ENCODE peak calls at places on chromosomes 1 and 21, in six cellular contexts. J, U, D, M, P and O are unnamed samples.

GRCh38 chr1:201471772-201472171 is 2.8 kb upstream of the PHLDA3 start:
- DNase-seq in J (peak; percentile 79), D (no peak), U (no peak), M (peak; percentile 40), P (no peak), O (no peak)

GRCh38 chr1:71586030-71586429 is 505.2 kb upstream of the ZRANB2 start:
- DNase-seq in D (no peak), M (no peak), J (no peak), U (no peak), P (no peak), O (no peak)

GRCh38 chr1:209433649-209434031 is 149.9 kb upstream of the CAMK1G start:
- DNase-seq in J (no peak), U (no peak), P (no peak), D (no peak), M (no peak), O (no peak)

GRCh38 chr1:39925727-39926342 is 24.1 kb upstream of the MYCL start:
- DNase-seq in U (no peak), D (no peak), P (no peak), J (peak; percentile 35), M (peak; percentile 7), O (no peak)

GRCh38 chr1:24102966-24103365 is 9.0 kb downstream of the MYOM3 start:
- DNase-seq in P (no peak), D (no peak), U (no peak), M (no peak), J (no peak), O (no peak)

GRCh38 chr1:223137402-223138100 is 5.5 kb downstream of the TLR5 start:
- DNase-seq in J (peak; percentile 39), D (no peak), U (no peak), M (peak; percentile 75), P (peak; percentile 18), O (no peak)

GRCh38 chr1:32413507-32414185 is 19.4 kb upstream of the BSDC1 start:
- DNase-seq in D (no peak), P (peak; percentile 67), J (peak; percentile 68), M (peak; percentile 69), U (peak; percentile 30), O (peak; percentile 71)

GRCh38 chr1:169620565-169620964 is 9.4 kb downstream of the SELP start:
- DNase-seq in J (no peak), P (no peak), U (no peak), D (no peak), M (no peak), O (no peak)

GRCh38 chr1:90114521-90115141 is 119.7 kb downstream of the ZNF326 start:
- DNase-seq in D (no peak), J (peak; percentile 49), P (no peak), U (peak; percentile 48), M (peak; percentile 50), O (no peak)

GRCh38 chr1:155974208-155975165 is 3.9 kb downstream of the ARHGEF2 start:
- DNase-seq in J (no peak), D (no peak), M (no peak), P (no peak), U (no peak), O (no peak)

GRCh38 chr1:171226757-171227370 is 21.4 kb upstream of the FMO1 start:
- DNase-seq in J (peak; percentile 80), P (peak; percentile 66), D (no peak), U (peak; percentile 43), M (peak; percentile 71), O (peak; percentile 72)

DNA sequence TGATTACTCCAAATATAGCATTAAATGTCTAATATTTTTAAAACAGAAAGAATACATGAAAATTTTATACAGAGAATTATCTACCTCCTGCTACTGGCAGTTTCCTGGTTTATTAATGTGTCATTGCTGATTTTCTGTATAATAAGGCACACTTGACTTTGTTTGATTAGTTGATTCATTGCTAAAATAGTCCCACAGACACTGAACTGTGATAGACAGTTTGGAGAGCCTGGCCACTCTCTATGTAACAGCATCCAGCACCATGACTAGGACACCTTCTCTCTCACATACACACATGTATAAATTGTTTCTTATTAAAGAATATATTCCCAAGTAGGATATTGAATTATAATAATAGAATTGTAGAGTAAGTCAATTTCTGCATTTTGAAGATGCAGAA is 368.5 kb upstream of the SNX7 start:
- DNase-seq in J (no peak), D (no peak), M (no peak), U (no peak), P (no peak), O (no peak)
- H4K91ac ChIP-seq in J (no peak overlapping the region), D (no peak overlapping the region), M (no peak overlapping the region), U (no peak overlapping the region), P (no peak overlapping the region), O (no peak overlapping the region)

DNA sequence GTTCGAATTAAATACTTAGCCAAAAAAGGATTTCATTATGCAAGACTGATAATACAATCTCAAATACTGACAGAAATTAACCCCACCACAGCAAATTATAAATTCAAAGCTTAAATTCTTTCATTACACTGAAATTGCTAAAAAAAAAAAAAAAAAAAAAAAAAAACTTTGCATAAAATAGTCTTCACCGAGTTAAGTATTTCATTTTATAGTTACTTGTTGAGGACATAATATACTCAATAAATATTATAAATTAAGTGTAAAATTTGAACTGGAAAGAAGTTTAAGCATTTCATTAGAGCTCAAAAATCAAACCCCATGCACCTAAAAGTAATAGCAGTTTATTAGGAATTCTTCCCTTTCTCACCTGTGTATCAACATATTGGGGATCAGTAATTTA is 1.9 kb upstream of the PSMG1 start:
- DNase-seq in U (no peak), P (no peak), D (no peak), J (no peak), M (no peak), O (no peak)
- H4K91ac ChIP-seq in U (no peak overlapping the region), P (no peak overlapping the region), D (no peak overlapping the region), J (no peak overlapping the region), M (no peak overlapping the region), O (no peak overlapping the region)

DNA sequence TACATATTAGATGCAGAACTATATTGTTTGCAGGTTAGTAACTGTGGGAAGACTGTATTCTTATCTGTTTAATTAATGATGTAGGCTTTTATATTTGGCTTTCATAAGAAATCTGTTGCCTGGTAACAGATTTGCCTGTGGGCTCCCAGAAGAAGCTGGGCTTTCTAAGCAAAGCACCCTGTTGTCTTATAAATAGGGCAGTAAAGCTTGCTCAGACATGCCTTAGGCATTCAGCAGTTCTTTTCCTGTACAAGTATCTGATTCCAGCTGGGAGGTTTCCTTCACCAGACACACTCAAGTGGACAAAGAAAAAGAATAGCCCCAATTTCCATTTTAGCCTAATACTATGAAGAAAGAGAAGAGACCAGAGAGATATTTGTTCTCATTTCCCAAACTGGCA is 524.0 kb downstream of the LRRIQ3 start:
- DNase-seq in P (no peak), D (no peak), J (no peak), U (no peak), M (no peak), O (no peak)
- H4K91ac ChIP-seq in P (no peak overlapping the region), D (no peak overlapping the region), J (no peak overlapping the region), U (no peak overlapping the region), M (no peak overlapping the region), O (no peak overlapping the region)

GRCh38 chr1:53516181-53516580 is 57.0 kb downstream of the DMRTB1 start:
- DNase-seq in P (no peak), J (no peak), D (no peak), M (no peak), U (no peak), O (no peak)
- H4K91ac ChIP-seq in P (no peak overlapping the region), J (no peak overlapping the region), D (no peak overlapping the region), M (no peak overlapping the region), U (no peak overlapping the region), O (no peak overlapping the region)

GRCh38 chr1:110007045-110007444 is 22.5 kb downstream of the AHCYL1 start:
- DNase-seq in U (no peak), J (no peak), P (no peak), M (no peak), D (no peak), O (no peak)

GRCh38 chr1:110005971-110006370 is 21.4 kb downstream of the AHCYL1 start:
- DNase-seq in U (no peak), J (peak; percentile 72), P (no peak), D (no peak), M (peak; percentile 40), O (no peak)

GRCh38 chr1:110007458-110007857 is 22.9 kb downstream of the AHCYL1 start:
- DNase-seq in D (no peak), J (no peak), U (no peak), P (no peak), M (no peak), O (no peak)

GRCh38 chr1:110004583-110004982 is 20.0 kb downstream of the AHCYL1 start:
- DNase-seq in D (no peak), M (no peak), U (no peak), P (no peak), J (no peak), O (no peak)

DNA sequence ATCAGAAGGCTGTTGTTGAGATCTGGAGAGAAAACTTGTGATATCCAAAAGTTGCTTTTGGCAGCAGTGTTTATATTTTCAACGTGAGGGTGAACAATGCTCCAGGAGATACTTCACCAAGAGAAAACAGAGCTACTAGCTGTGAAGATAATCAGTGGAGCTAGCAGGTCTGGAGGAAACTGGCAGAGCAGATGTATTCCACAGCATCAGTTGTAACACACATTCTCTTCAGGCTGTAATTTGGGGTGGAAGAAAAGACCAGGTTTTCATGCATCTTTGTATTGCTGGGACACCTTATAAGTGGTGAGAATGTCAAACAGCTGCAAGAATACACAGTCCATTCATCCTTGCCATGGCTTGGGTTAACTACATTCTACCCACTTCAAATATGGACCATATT is 22.0 kb downstream of the AHCYL1 start:
- DNase-seq in U (no peak), M (no peak), P (no peak), J (no peak), D (no peak), O (no peak)
- H4K91ac ChIP-seq in U (no peak overlapping the region), M (no peak overlapping the region), P (no peak overlapping the region), J (peak overlapping the region; percentile 50), D (no peak overlapping the region), O (no peak overlapping the region)

DNA sequence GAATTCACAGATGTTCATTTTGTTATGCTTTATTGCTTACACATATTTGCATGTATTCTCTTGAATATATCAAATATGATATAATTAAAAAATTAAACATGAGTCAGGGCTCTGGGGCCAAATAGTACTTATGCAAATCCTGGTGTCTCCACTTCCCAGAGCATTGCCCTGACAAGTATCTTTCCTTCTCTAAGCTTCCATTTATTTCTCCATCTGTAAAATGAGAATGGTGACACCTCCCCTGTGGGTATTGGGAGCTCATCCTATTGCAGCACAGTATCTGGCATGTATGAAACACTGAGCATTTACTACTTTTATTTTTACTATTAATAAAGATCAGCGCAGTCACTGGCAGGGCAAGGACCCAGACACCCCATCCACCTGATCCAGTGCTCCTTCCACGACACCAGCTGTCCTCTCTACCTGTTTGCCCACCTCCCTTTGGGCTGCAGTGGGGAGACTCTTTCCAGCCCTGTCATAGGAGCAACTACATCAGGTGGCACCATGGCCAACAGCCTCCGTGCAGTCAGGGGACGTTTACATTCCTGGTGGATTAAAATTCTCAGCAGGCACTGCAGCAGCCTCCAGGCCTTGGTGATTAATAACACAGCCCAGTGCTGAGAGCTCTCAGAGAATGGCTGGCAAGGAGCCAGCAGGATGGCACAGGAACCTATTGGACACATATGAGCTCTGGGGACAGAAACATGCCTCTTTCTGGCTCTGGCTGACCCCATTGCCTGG is 113.0 kb downstream of the DMRTB1 start:
- DNase-seq in P (no peak), D (no peak), M (peak; percentile 78), J (peak; percentile 73), U (no peak), O (no peak)
- H4K91ac ChIP-seq in P (no peak overlapping the region), D (peak overlapping the region; percentile 34), M (no peak overlapping the region), J (peak overlapping the region; percentile 13), U (no peak overlapping the region), O (no peak overlapping the region)

GRCh38 chr1:27010226-27010994 is 2.2 kb downstream of the TENT5B start:
- DNase-seq in M (no peak), J (no peak), D (no peak), U (no peak), P (no peak), O (no peak)
- H4K91ac ChIP-seq in M (peak overlapping the region; percentile 70), J (peak overlapping the region; percentile 96), D (peak overlapping the region; percentile 77), U (no peak overlapping the region), P (peak overlapping the region; percentile 47), O (no peak overlapping the region)

GRCh38 chr1:153957744-153958110 is 685 bp downstream of the CRTC2 start:
- DNase-seq in D (no peak), M (peak; percentile 35), U (no peak), J (no peak), P (no peak), O (peak; percentile 42)
- H4K91ac ChIP-seq in D (peak overlapping the region; percentile 76), M (no peak overlapping the region), U (no peak overlapping the region), J (peak overlapping the region; percentile 44), P (peak overlapping the region; percentile 94), O (no peak overlapping the region)